ENCODE peak calls at places on chromosomes 13 and 19, in five cellular contexts. G, T, L, Q and H are unnamed samples.

GRCh38 chr13:50421457-50422130 is 406.4 kb downstream of the KCNRG start:
- DNase-seq in G (no peak), T (no peak), L (no peak), Q (no peak), H (no peak)

GRCh38 chr19:8115805-8116396 is 33.5 kb downstream of the FBN3 start:
- DNase-seq in G (no peak), T (no peak), L (no peak), Q (no peak), H (no peak)

GRCh38 chr13:24066405-24067292 is 93.9 kb upstream of the SPATA13 start:
- DNase-seq in G (no peak), T (no peak), L (no peak), Q (no peak), H (no peak)

GRCh38 chr19:15251010-15251748 is 18.9 kb upstream of the EPHX3 start:
- DNase-seq in G (no peak), T (no peak), L (no peak), Q (no peak), H (no peak)

GRCh38 chr13:95833713-95834112 is 156.8 kb downstream of the DNAJC3 start:
- DNase-seq in G (no peak), T (no peak), L (no peak), Q (no peak), H (no peak)

GRCh38 chr13:36163303-36163702 is 32.1 kb upstream of the DCLK1 start:
- DNase-seq in G (no peak), T (no peak), L (no peak), Q (no peak), H (no peak)

GRCh38 chr13:73715910-73716257 is 418.3 kb downstream of the KLF12 start:
- DNase-seq in G (no peak), T (no peak), L (no peak), Q (no peak), H (no peak)

GRCh38 chr13:34750078-34750703 is 191.9 kb upstream of the NBEA start:
- DNase-seq in G (no peak), T (no peak), L (no peak), Q (no peak), H (peak)

GRCh38 chr19:46271488-46272197 is 25.2 kb upstream of the HIF3A start:
- DNase-seq in G (no peak), T (no peak), L (no peak), Q (no peak), H (no peak)

GRCh38 chr19:54418930-54419800 is 3.9 kb downstream of the TTYH1 start:
- DNase-seq in G (no peak), T (no peak), L (no peak), Q (no peak), H (no peak)

GRCh38 chr13:37640499-37640898 is 41.9 kb upstream of the POSTN start:
- DNase-seq in G (no peak), T (no peak), L (peak), Q (no peak), H (peak)

GRCh38 chr13:73082471-73082870 is 23.7 kb downstream of the KLF5 start:
- DNase-seq in G (no peak), T (no peak), L (no peak), Q (no peak), H (no peak)

GRCh38 chr19:10069046-10069445 is 17.1 kb upstream of the SHFL start:
- DNase-seq in G (no peak), T (no peak), L (no peak), Q (no peak), H (no peak)

GRCh38 chr19:18700501-18701249 is 17.2 kb downstream of the CRTC1 start:
- DNase-seq in G (no peak), T (peak), L (peak), Q (no peak), H (peak)

GRCh38 chr13:41708648-41709175 is 251.4 kb downstream of the RGCC start:
- DNase-seq in G (no peak), T (no peak), L (no peak), Q (no peak), H (no peak)

GRCh38 chr13:40779796-40780285 is 8.9 kb upstream of the MRPS31 start:
- DNase-seq in G (no peak), T (no peak), L (no peak), Q (no peak), H (no peak)

GRCh38 chr13:36096411-36097184 is 34.6 kb downstream of the DCLK1 start:
- DNase-seq in G (no peak), T (no peak), L (no peak), Q (no peak), H (no peak)

GRCh38 chr19:15191982-15192381 is 8.8 kb downstream of the NOTCH3 start:
- DNase-seq in G (no peak), T (no peak), L (no peak), Q (no peak), H (no peak)

GRCh38 chr19:47331931-47332547 is at the start of gene C5AR2:
- DNase-seq in G (no peak), T (no peak), L (no peak), Q (no peak), H (no peak)

GRCh38 chr13:43782686-43783085 is 4.1 kb downstream of the ENOX1 start:
- DNase-seq in G (no peak), T (no peak), L (no peak), Q (no peak), H (no peak)

GRCh38 chr13:41231025-41231677 is 32.2 kb downstream of the MTRF1 start:
- DNase-seq in G (no peak), T (no peak), L (no peak), Q (no peak), H (no peak)

GRCh38 chr19:17468302-17469091 is 1.8 kb upstream of the SLC27A1 start:
- DNase-seq in G (no peak), T (no peak), L (no peak), Q (no peak), H (no peak)

GRCh38 chr19:8528500-8528899 is 14.5 kb upstream of the ZNF414 start:
- DNase-seq in G (no peak), T (no peak), L (no peak), Q (no peak), H (no peak)

GRCh38 chr13:51717786-51718398 is 86.1 kb downstream of the DHRS12 start:
- DNase-seq in G (no peak), T (no peak), L (no peak), Q (no peak), H (no peak)

GRCh38 chr19:48415395-48415794 is 21.9 kb downstream of the GRIN2D start:
- DNase-seq in G (peak), T (no peak), L (peak), Q (peak), H (peak)

GRCh38 chr13:41916173-41916954 is 44.5 kb downstream of the VWA8 start:
- DNase-seq in G (no peak), T (peak), L (peak), Q (no peak), H (no peak)

GRCh38 chr13:103961784-103962183 is 895.6 kb upstream of the SLC10A2 start:
- DNase-seq in G (no peak), T (no peak), L (no peak), Q (no peak), H (no peak)

GRCh38 chr13:91347996-91348905 is 764 bp downstream of the MIR17HG start:
- DNase-seq in G (no peak), T (no peak), L (peak), Q (no peak), H (peak)

GRCh38 chr13:19181021-19181620 is 503 bp downstream of the TUBA3C start:
- DNase-seq in G (no peak), T (no peak), L (no peak), Q (no peak), H (no peak)

DNA sequence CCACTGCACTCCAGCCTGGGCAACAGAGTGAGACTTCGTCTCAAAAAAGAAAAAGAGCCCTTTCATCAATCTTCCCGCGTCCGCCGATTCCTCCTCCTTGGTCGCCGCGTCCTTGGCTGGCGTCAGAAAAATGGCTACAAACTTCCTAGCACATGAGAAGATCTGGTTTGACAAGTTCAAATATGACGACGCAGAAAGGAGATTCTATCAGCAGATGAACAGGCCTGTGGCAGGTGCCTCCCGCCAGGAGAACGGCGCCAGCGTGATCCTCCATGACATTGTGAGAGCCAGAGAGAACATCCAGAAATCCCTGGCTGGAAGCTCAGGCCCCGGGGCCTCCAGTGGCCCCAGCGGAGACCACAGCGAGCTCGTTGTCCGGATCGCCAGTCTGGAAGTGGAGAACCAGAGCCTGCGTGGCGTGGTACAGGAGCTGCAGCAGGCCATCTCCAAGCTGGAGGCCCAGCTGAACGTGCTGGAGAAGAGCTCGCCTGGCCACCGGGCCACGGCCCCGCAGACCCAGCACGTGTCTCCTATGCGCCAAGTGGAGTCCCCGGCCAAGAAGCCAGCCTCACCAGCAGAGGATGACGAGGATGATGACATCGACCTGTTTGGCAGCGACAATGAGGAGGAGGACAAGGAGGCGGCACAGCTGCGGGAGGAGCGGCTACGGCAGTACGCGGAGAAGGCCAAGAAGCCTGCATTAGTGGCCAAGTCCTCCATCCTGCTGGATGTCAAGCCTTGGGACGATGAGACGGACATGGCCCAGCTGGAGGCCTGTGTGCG is 2.1 kb upstream of the MISP3 start:
- DNase-seq in G (no peak), T (no peak), L (no peak), Q (no peak), H (no peak)
- TF ChIP-seq ATF2 in G (no peak), T (no peak), L (no peak), Q (no peak), H (no peak)

GRCh38 chr13:76884571-76885202 is 1.5 kb downstream of the KCTD12 start:
- DNase-seq in G (no peak), T (no peak), L (no peak), Q (no peak), H (no peak)
- TF ChIP-seq ATF2 in G (no peak), T (no peak), L (no peak), Q (no peak), H (no peak)

GRCh38 chr13:106867249-106867648 is 299.3 kb upstream of the ARGLU1 start:
- DNase-seq in G (no peak), T (no peak), L (no peak), Q (no peak), H (no peak)
- TF ChIP-seq ATF2 in G (no peak), T (no peak), L (no peak), Q (no peak), H (no peak)

DNA sequence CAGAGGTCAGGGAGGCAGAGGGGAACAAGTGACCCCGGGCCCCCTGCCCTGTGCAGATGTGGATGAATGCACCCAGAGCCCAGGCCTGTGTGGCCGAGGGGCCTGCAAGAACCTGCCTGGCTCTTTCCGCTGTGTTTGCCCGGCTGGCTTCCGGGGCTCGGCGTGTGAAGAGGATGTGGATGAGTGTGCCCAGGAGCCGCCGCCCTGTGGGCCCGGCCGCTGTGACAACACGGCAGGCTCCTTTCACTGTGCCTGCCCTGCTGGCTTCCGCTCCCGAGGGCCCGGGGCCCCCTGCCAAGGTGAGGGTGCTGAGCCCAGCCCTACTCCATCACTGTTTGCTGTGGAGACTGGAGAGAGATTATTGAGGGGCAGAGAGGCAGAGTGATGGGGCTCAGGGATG is 9.9 kb downstream of the LTBP4 start:
- DNase-seq in G (no peak), T (no peak), L (no peak), Q (no peak), H (no peak)
- TF ChIP-seq ATF2 in G (no peak), T (no peak), L (no peak), Q (no peak), H (no peak)

GRCh38 chr13:30196025-30196424 is 111.3 kb downstream of the KATNAL1 start:
- DNase-seq in G (peak), T (no peak), L (no peak), Q (no peak), H (peak)
- TF ChIP-seq ATF2 in G (no peak), T (no peak), L (no peak), Q (no peak), H (no peak)

GRCh38 chr19:11338569-11339253 is 746 bp downstream of the RAB3D start:
- DNase-seq in G (no peak), T (no peak), L (no peak), Q (no peak), H (no peak)
- TF ChIP-seq ATF2 in G (no peak), T (no peak), L (no peak), Q (no peak), H (no peak)

GRCh38 chr19:39846176-39846677 is at the start of gene FBL:
- DNase-seq in G (peak), T (peak), L (peak), Q (peak), H (peak)

GRCh38 chr19:39846678-39847486 is 703 bp upstream of the FBL start:
- DNase-seq in G (no peak), T (no peak), L (peak), Q (no peak), H (no peak)

GRCh38 chr19:39843919-39844793 is 2.0 kb downstream of the FBL start:
- DNase-seq in G (no peak), T (no peak), L (peak), Q (peak), H (no peak)

GRCh38 chr19:39845172-39845571 is 1.0 kb downstream of the FBL start:
- DNase-seq in G (no peak), T (no peak), L (no peak), Q (no peak), H (no peak)

GRCh38 chr19:39845621-39846175 is 481 bp downstream of the FBL start:
- DNase-seq in G (no peak), T (no peak), L (peak), Q (no peak), H (no peak)
- TF ChIP-seq ATF2 in G (no peak), T (no peak), L (no peak), Q (no peak), H (no peak)

GRCh38 chr13:100529666-100530065 is 58.9 kb downstream of the GGACT start:
- DNase-seq in G (no peak), T (no peak), L (no peak), Q (no peak), H (no peak)

GRCh38 chr13:100528820-100529219 is 59.8 kb downstream of the GGACT start:
- DNase-seq in G (no peak), T (no peak), L (no peak), Q (no peak), H (no peak)

GRCh38 chr13:100532090-100532766 is 56.4 kb downstream of the GGACT start:
- DNase-seq in G (no peak), T (no peak), L (no peak), Q (no peak), H (no peak)

GRCh38 chr13:100532836-100533435 is 55.7 kb downstream of the GGACT start:
- DNase-seq in G (no peak), T (no peak), L (no peak), Q (no peak), H (no peak)

GRCh38 chr13:100530645-100531044 is 57.9 kb downstream of the GGACT start:
- DNase-seq in G (no peak), T (no peak), L (no peak), Q (peak), H (no peak)
- TF ChIP-seq ATF2 in G (no peak), T (no peak), L (no peak), Q (no peak), H (no peak)

GRCh38 chr19:29501816-29502580 is 23.8 kb upstream of the VSTM2B start:
- DNase-seq in G (no peak), T (no peak), L (no peak), Q (no peak), H (no peak)
- TF ChIP-seq ATF2 in G (no peak), T (no peak), L (no peak), Q (no peak), H (no peak)

DNA sequence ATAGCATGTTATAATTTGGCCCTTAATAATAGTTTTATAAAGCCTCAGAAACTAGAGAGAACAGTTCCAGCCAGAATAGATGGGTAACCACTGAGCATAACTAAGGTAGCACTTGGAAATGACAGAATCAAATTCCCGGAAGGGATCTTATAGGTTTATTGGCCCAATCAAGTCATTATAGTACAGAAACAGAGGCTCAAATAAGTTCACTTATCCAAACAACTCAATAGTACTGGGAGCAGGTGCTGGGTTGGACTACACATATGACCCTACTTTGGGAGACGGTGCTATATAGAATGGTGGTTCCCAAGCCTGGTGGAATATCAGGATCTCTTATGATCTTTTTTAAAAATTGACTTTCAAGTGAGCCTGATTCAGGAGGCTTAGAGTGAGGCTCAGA is 32.7 kb upstream of the OLFM4 start:
- DNase-seq in G (no peak), T (no peak), L (no peak), Q (no peak), H (no peak)
- TF ChIP-seq ATF2 in G (no peak), T (no peak), L (no peak), Q (no peak), H (no peak)